ENCODE peak calls at places on chromosomes 1 and 21, in eight cellular contexts. H is hippocampal formation; O is GM12891; R is testis; G is left cardiac atrium; X is foreskin fibroblast; Y is stimulated activated CD4-positive, alpha-beta T cell treated with anti-CD3 and anti-CD28 coated beads, Interleukin-1b, Interleukin-23, amount 100 ng/mL, for 24 hours; M is progenitor cell of endocrine pancreas. B is an unnamed sample.

GRCh38 chr1:6962390-6962955 is 177.2 kb downstream of the CAMTA1 start:
- DNase-seq in H (no peak), O (peak), R (peak), G (peak), X (no peak), Y (no peak), M (peak), B (peak)

GRCh38 chr1:818611-819291 is 105.0 kb upstream of the SAMD11 start:
- DNase-seq in H (no peak), O (no peak), R (peak), G (no peak), X (no peak), Y (no peak), M (no peak), B (no peak)

GRCh38 chr1:9048551-9048950 is 20.9 kb downstream of the SLC2A5 start:
- DNase-seq in H (no peak), O (no peak), R (no peak), G (no peak), X (no peak), Y (no peak), M (no peak), B (no peak)

GRCh38 chr1:153545067-153546055 is at the start of gene S100A4:
- DNase-seq in H (peak), O (peak), R (peak), G (peak), X (peak), Y (peak), M (peak), B (peak)

GRCh38 chr1:154998818-154999650 is 3.6 kb upstream of the ZBTB7B start:
- DNase-seq in H (peak), O (peak), R (peak), G (peak), X (peak), Y (no peak), M (peak), B (peak)

GRCh38 chr1:65762081-65762862 is 30.4 kb upstream of the PDE4B start:
- DNase-seq in H (no peak), O (no peak), R (no peak), G (no peak), X (peak), Y (no peak), M (no peak), B (no peak)

GRCh38 chr21:41926068-41926806 is 27.6 kb downstream of the C2CD2 start:
- DNase-seq in H (no peak), O (no peak), R (no peak), G (no peak), X (no peak), Y (no peak), M (no peak), B (no peak)

GRCh38 chr1:65948609-65949229 is 156.0 kb downstream of the PDE4B start:
- DNase-seq in H (no peak), O (no peak), R (no peak), G (no peak), X (peak), Y (no peak), M (no peak), B (no peak)

GRCh38 chr1:247243738-247244137 is 12.1 kb upstream of the VN1R5 start:
- DNase-seq in H (no peak), O (no peak), R (no peak), G (no peak), X (no peak), Y (no peak), M (no peak), B (no peak)